ENCODE peak calls at places on chromosomes 12 and 14, in six cellular contexts. C, A, M, S, O and D are unnamed samples.

GRCh38 chr12:89208661-89209096 is 143.6 kb downstream of the DUSP6 start:
- DNase-seq in S (no peak), C (no peak), A (no peak), O (no peak), M (no peak), D (no peak)

GRCh38 chr14:50399251-50400032 is 2.8 kb upstream of the CDKL1 start:
- DNase-seq in C (no peak), S (no peak), O (no peak), M (no peak), A (no peak), D (no peak)

GRCh38 chr12:81859521-81859920 is 100.4 kb upstream of the PPFIA2 start:
- DNase-seq in M (no peak), O (no peak), A (no peak), C (no peak), S (no peak), D (no peak)

GRCh38 chr14:49593016-49593415 is 5.7 kb upstream of the LRR1 start:
- DNase-seq in A (no peak), C (no peak), M (peak; percentile 22), O (no peak), S (no peak), D (no peak)

GRCh38 chr12:98896938-98897337 is 251.8 kb downstream of the APAF1 start:
- DNase-seq in O (no peak), M (no peak), C (no peak), A (no peak), S (no peak), D (no peak)

GRCh38 chr14:81153187-81153586 is 67.6 kb downstream of the GTF2A1 start:
- DNase-seq in O (no peak), A (no peak), S (no peak), M (no peak), C (no peak), D (no peak)

GRCh38 chr14:34122081-34122480 is 171.2 kb upstream of the EGLN3 start:
- DNase-seq in M (no peak), C (no peak), A (no peak), S (no peak), O (no peak), D (no peak)

GRCh38 chr14:103141117-103141796 is 18.0 kb downstream of the TNFAIP2 start:
- DNase-seq in S (peak; percentile 91), M (peak; percentile 51), C (peak; percentile 14), A (peak; percentile 28), O (peak; percentile 62), D (no peak)

GRCh38 chr12:81078469-81079196 is 754 bp downstream of the ACSS3 start:
- DNase-seq in A (peak; percentile 49), C (no peak), S (peak; percentile 43), O (no peak), M (no peak), D (no peak)

GRCh38 chr14:32010561-32011188 is 66.4 kb upstream of the ARHGAP5 start:
- DNase-seq in S (peak; percentile 63), C (no peak), M (no peak), A (no peak), O (no peak), D (no peak)

GRCh38 chr14:51236314-51236713 is 3.7 kb upstream of the TMX1 start:
- DNase-seq in S (no peak), A (no peak), O (no peak), M (no peak), C (no peak), D (no peak)

GRCh38 chr14:75650253-75651058 is 10.2 kb downstream of the ERG28 start:
- DNase-seq in M (no peak), O (no peak), S (no peak), A (no peak), C (no peak), D (no peak)

GRCh38 chr12:69423037-69423905 is 46.9 kb upstream of the FRS2 start:
- DNase-seq in S (no peak), C (no peak), M (no peak), O (no peak), A (no peak), D (no peak)

GRCh38 chr14:20782280-20782890 is 1.3 kb downstream of the RNASE6 start:
- DNase-seq in S (peak; percentile 24), M (no peak), A (no peak), C (no peak), O (no peak), D (no peak)

GRCh38 chr14:79229383-79229875 is 981.9 kb downstream of the DIO2 start:
- DNase-seq in C (no peak), O (no peak), M (no peak), A (no peak), S (no peak), D (no peak)

GRCh38 chr14:80117876-80118275 is 93.4 kb downstream of the DIO2 start:
- DNase-seq in C (no peak), S (no peak), M (no peak), O (no peak), A (no peak), D (no peak)

GRCh38 chr14:35222872-35223471 is 69.2 kb upstream of the PSMA6 start:
- DNase-seq in M (no peak), S (no peak), A (no peak), C (no peak), O (no peak), D (no peak)

GRCh38 chr12:120190386-120190785 is 4.1 kb downstream of the GCN1 start:
- DNase-seq in O (no peak), S (no peak), C (no peak), A (no peak), M (no peak), D (no peak)

GRCh38 chr12:124551268-124552144 is 15.9 kb downstream of the NCOR2 start:
- DNase-seq in O (peak; percentile 88), C (no peak), A (no peak), S (no peak), M (peak; percentile 53), D (no peak)

GRCh38 chr14:51605575-51605974 is 46.1 kb upstream of the FRMD6 start:
- DNase-seq in A (no peak), M (no peak), O (no peak), C (no peak), S (no peak), D (no peak)

GRCh38 chr12:51819851-51820720 is 28.4 kb downstream of the FIGNL2 start:
- DNase-seq in A (peak; percentile 49), M (peak; percentile 52), S (no peak), C (no peak), O (peak; percentile 36), D (no peak)

GRCh38 chr12:57522887-57523705 is 472 bp downstream of the MBD6 start:
- DNase-seq in S (peak; percentile 37), O (peak; percentile 86), A (peak; percentile 70), M (no peak), C (no peak), D (no peak)

GRCh38 chr12:82912406-82912805 is 225.7 kb downstream of the TMTC2 start:
- DNase-seq in M (no peak), A (no peak), S (no peak), O (no peak), C (no peak), D (no peak)

GRCh38 chr12:63068857-63069442 is 82.1 kb downstream of the AVPR1A start:
- DNase-seq in M (no peak), C (no peak), A (no peak), O (no peak), S (no peak), D (no peak)

GRCh38 chr14:75306917-75307699 is 28.5 kb downstream of the FOS start:
- DNase-seq in S (no peak), O (no peak), C (no peak), A (no peak), M (peak; percentile 51), D (no peak)

GRCh38 chr14:89844508-89844907 is 110.0 kb downstream of the EFCAB11 start:
- DNase-seq in O (no peak), S (no peak), A (no peak), M (no peak), C (no peak), D (no peak)

GRCh38 chr14:102799684-102800562 is 22.7 kb downstream of the TRAF3 start:
- DNase-seq in C (no peak), A (no peak), M (no peak), O (no peak), S (no peak), D (no peak)

GRCh38 chr12:123591702-123592481 is 7.5 kb downstream of the TMED2 start:
- DNase-seq in M (no peak), O (no peak), A (no peak), S (no peak), C (no peak), D (no peak)

GRCh38 chr12:32896438-32897275 is at the start of gene PKP2:
- DNase-seq in S (peak; percentile 90), C (no peak), M (peak; percentile 50), O (peak; percentile 80), A (peak; percentile 44), D (no peak)

GRCh38 chr12:58670623-58671022 is 249.7 kb downstream of the LRIG3 start:
- DNase-seq in A (no peak), O (no peak), C (no peak), S (no peak), M (no peak), D (no peak)

GRCh38 chr14:93747560-93747959 is 40.7 kb downstream of the PRIMA1 start:
- DNase-seq in C (no peak), M (no peak), A (no peak), O (no peak), S (no peak), D (no peak)

GRCh38 chr14:76582447-76582846 is 178.8 kb upstream of the VASH1 start:
- DNase-seq in A (no peak), M (no peak), S (no peak), O (no peak), C (no peak), D (no peak)

GRCh38 chr12:29148958-29149690 is at the start of gene FAR2:
- DNase-seq in A (peak; percentile 58), C (peak; percentile 45), S (no peak), O (peak; percentile 76), M (peak; percentile 15), D (no peak)

GRCh38 chr14:103905861-103906456 is 22.3 kb upstream of the TDRD9 start:
- DNase-seq in A (no peak), O (peak; percentile 36), C (no peak), S (no peak), M (peak; percentile 33), D (no peak)

GRCh38 chr12:14369322-14369721 is 3.8 kb downstream of the ATF7IP start:
- DNase-seq in O (no peak), S (no peak), A (no peak), C (no peak), M (no peak), D (no peak)

GRCh38 chr14:30210630-30211029 is 283.0 kb upstream of the PRKD1 start:
- DNase-seq in A (no peak), O (no peak), S (no peak), C (no peak), M (no peak), D (no peak)

GRCh38 chr12:50581226-50582184 is 76.7 kb downstream of the DIP2B start:
- DNase-seq in M (no peak), S (no peak), C (no peak), A (no peak), O (no peak), D (no peak)